ENCODE peak calls at places on chromosomes 2 and 18, in seven cellular contexts. One of them, this sample, is unnamed.

GRCh38 chr18:39945076-39945475 is 2010.0 kb upstream of the PIK3C3 start:
- DNase-seq in foreskin keratinocyte: peak; percentile 12
- DNase-seq in fibroblast of the aortic adventitia: no peak
- DNase-seq in nephron progenitor cell: no peak
- DNase-seq in breast epithelium: no peak
- DNase-seq in cardiac fibroblast: no peak
- DNase-seq in A549: no peak
- DNase-seq in this sample: no peak

GRCh38 chr18:23924813-23925212 is 89.7 kb upstream of the TTC39C start:
- DNase-seq in breast epithelium: no peak
- DNase-seq in foreskin keratinocyte: no peak
- DNase-seq in fibroblast of the aortic adventitia: peak; percentile 65
- DNase-seq in cardiac fibroblast: peak; percentile 44
- DNase-seq in A549: no peak
- DNase-seq in nephron progenitor cell: no peak
- DNase-seq in this sample: no peak

GRCh38 chr2:176159678-176160250 is 2.7 kb downstream of the HOXD3 start:
- DNase-seq in breast epithelium: no peak
- DNase-seq in nephron progenitor cell: no peak
- DNase-seq in A549: no peak
- DNase-seq in fibroblast of the aortic adventitia: no peak
- DNase-seq in cardiac fibroblast: no peak
- DNase-seq in foreskin keratinocyte: no peak
- DNase-seq in this sample: no peak

GRCh38 chr18:55322176-55322735 is 265.7 kb downstream of the TCF4 start:
- DNase-seq in cardiac fibroblast: peak; percentile 97
- DNase-seq in nephron progenitor cell: peak; percentile 72
- DNase-seq in A549: peak; percentile 42
- DNase-seq in breast epithelium: peak; percentile 48
- DNase-seq in foreskin keratinocyte: peak; percentile 69
- DNase-seq in fibroblast of the aortic adventitia: peak; percentile 96
- DNase-seq in this sample: peak; percentile 90

GRCh38 chr18:26546170-26546874 is 2.0 kb downstream of the KCTD1 start:
- DNase-seq in foreskin keratinocyte: no peak
- DNase-seq in A549: peak; percentile 21
- DNase-seq in cardiac fibroblast: no peak
- DNase-seq in breast epithelium: no peak
- DNase-seq in fibroblast of the aortic adventitia: peak; percentile 11
- DNase-seq in nephron progenitor cell: no peak
- DNase-seq in this sample: no peak

GRCh38 chr2:176079285-176079830 is 4.4 kb downstream of the EVX2 start:
- DNase-seq in nephron progenitor cell: peak; percentile 44
- DNase-seq in foreskin keratinocyte: no peak
- DNase-seq in breast epithelium: no peak
- DNase-seq in cardiac fibroblast: no peak
- DNase-seq in A549: no peak
- DNase-seq in fibroblast of the aortic adventitia: no peak
- DNase-seq in this sample: no peak

GRCh38 chr2:142100139-142100873 is 30.5 kb downstream of the LRP1B start:
- DNase-seq in breast epithelium: no peak
- DNase-seq in foreskin keratinocyte: no peak
- DNase-seq in cardiac fibroblast: no peak
- DNase-seq in nephron progenitor cell: no peak
- DNase-seq in fibroblast of the aortic adventitia: no peak
- DNase-seq in A549: no peak
- DNase-seq in this sample: no peak

GRCh38 chr2:191847764-191848163 is 876 bp upstream of the CAVIN2 start:
- DNase-seq in foreskin keratinocyte: no peak
- DNase-seq in A549: no peak
- DNase-seq in nephron progenitor cell: no peak
- DNase-seq in fibroblast of the aortic adventitia: no peak
- DNase-seq in cardiac fibroblast: no peak
- DNase-seq in breast epithelium: no peak
- DNase-seq in this sample: no peak

GRCh38 chr2:105398522-105399206 is at the start of gene FHL2:
- DNase-seq in A549: peak; percentile 81
- DNase-seq in breast epithelium: peak; percentile 69
- DNase-seq in nephron progenitor cell: peak; percentile 82
- DNase-seq in fibroblast of the aortic adventitia: peak; percentile 82
- DNase-seq in foreskin keratinocyte: no peak
- DNase-seq in cardiac fibroblast: peak; percentile 88
- DNase-seq in this sample: peak; percentile 91

GRCh38 chr2:197846789-197847188 is 42.4 kb downstream of the PLCL1 start:
- DNase-seq in A549: no peak
- DNase-seq in fibroblast of the aortic adventitia: peak; percentile 49
- DNase-seq in foreskin keratinocyte: no peak
- DNase-seq in nephron progenitor cell: no peak
- DNase-seq in cardiac fibroblast: peak; percentile 24
- DNase-seq in breast epithelium: no peak
- DNase-seq in this sample: no peak

GRCh38 chr18:6478111-6478510 is 63.4 kb upstream of the L3MBTL4 start:
- DNase-seq in nephron progenitor cell: no peak
- DNase-seq in A549: no peak
- DNase-seq in foreskin keratinocyte: no peak
- DNase-seq in fibroblast of the aortic adventitia: no peak
- DNase-seq in breast epithelium: no peak
- DNase-seq in cardiac fibroblast: no peak
- DNase-seq in this sample: no peak

GRCh38 chr2:239192456-239192855 is 208.4 kb downstream of the HDAC4 start:
- DNase-seq in nephron progenitor cell: no peak
- DNase-seq in foreskin keratinocyte: no peak
- DNase-seq in breast epithelium: no peak
- DNase-seq in cardiac fibroblast: no peak
- DNase-seq in A549: no peak
- DNase-seq in fibroblast of the aortic adventitia: no peak
- DNase-seq in this sample: peak; percentile 65

GRCh38 chr2:86240251-86240650 is 41.0 kb downstream of the MRPL35 start:
- DNase-seq in cardiac fibroblast: no peak
- DNase-seq in A549: no peak
- DNase-seq in nephron progenitor cell: no peak
- DNase-seq in fibroblast of the aortic adventitia: no peak
- DNase-seq in breast epithelium: no peak
- DNase-seq in foreskin keratinocyte: no peak
- DNase-seq in this sample: no peak

GRCh38 chr18:45330170-45330594 is 285.1 kb upstream of the SLC14A2 start:
- DNase-seq in foreskin keratinocyte: no peak
- DNase-seq in breast epithelium: no peak
- DNase-seq in A549: no peak
- DNase-seq in fibroblast of the aortic adventitia: peak; percentile 41
- DNase-seq in cardiac fibroblast: peak; percentile 25
- DNase-seq in nephron progenitor cell: no peak
- DNase-seq in this sample: no peak

GRCh38 chr2:238305092-238305862 is 15.0 kb upstream of the TRAF3IP1 start:
- DNase-seq in cardiac fibroblast: no peak
- DNase-seq in A549: peak; percentile 61
- DNase-seq in foreskin keratinocyte: no peak
- DNase-seq in nephron progenitor cell: no peak
- DNase-seq in breast epithelium: no peak
- DNase-seq in fibroblast of the aortic adventitia: no peak
- DNase-seq in this sample: no peak

DNA sequence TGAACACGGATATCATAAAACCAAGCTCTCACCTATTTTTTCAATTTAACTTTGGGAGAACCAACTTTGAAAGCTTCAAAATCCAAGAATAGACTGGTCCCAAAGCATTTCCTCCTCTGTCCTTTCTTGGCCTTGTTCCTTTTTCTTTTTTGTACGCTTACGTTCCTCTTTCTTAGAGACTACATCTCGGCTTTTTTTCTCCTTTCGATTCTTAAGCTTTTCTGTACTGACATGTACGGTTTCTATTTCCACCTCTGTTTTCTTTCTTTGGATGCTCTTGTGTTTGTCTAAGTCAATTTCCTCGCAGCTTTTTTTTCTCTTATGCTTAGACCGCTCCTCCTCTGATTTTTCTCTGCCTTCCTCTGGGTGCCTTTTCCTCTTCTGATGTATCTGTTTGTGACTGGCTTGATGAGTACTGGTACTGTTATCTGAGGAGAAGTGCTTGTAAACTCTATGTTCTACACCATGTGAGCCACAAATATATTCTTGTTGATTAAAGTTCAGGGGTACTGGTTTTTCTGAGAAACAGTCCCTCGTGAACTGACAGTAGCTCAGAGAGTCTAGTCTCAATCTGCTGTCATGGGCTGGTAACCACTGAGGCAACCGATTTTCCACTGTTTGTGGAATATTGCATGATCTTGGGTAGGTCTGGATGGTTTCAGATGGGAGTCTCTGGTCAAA is 11.5 kb upstream of the RNU2-63P start:
- DNase-seq in breast epithelium: no peak
- DNase-seq in A549: no peak
- DNase-seq in foreskin keratinocyte: no peak
- DNase-seq in fibroblast of the aortic adventitia: no peak
- DNase-seq in nephron progenitor cell: no peak
- DNase-seq in cardiac fibroblast: no peak
- DNase-seq in this sample: no peak
- TF ChIP-seq CTCF in breast epithelium: no peak
- TF ChIP-seq CTCF in A549: no peak
- TF ChIP-seq CTCF in foreskin keratinocyte: no peak
- TF ChIP-seq CTCF in fibroblast of the aortic adventitia: no peak
- TF ChIP-seq CTCF in nephron progenitor cell: no peak
- TF ChIP-seq CTCF in cardiac fibroblast: no peak
- TF ChIP-seq CTCF in this sample: no peak

GRCh38 chr2:53782681-53783080 is 4.1 kb downstream of the ASB3 start:
- DNase-seq in cardiac fibroblast: no peak
- DNase-seq in fibroblast of the aortic adventitia: no peak
- DNase-seq in nephron progenitor cell: no peak
- DNase-seq in foreskin keratinocyte: no peak
- DNase-seq in A549: no peak
- DNase-seq in breast epithelium: no peak
- DNase-seq in this sample: no peak

GRCh38 chr2:53778536-53779162 is 8.1 kb downstream of the ASB3 start:
- DNase-seq in fibroblast of the aortic adventitia: no peak
- DNase-seq in foreskin keratinocyte: no peak
- DNase-seq in nephron progenitor cell: no peak
- DNase-seq in breast epithelium: no peak
- DNase-seq in cardiac fibroblast: no peak
- DNase-seq in A549: no peak
- DNase-seq in this sample: no peak

DNA sequence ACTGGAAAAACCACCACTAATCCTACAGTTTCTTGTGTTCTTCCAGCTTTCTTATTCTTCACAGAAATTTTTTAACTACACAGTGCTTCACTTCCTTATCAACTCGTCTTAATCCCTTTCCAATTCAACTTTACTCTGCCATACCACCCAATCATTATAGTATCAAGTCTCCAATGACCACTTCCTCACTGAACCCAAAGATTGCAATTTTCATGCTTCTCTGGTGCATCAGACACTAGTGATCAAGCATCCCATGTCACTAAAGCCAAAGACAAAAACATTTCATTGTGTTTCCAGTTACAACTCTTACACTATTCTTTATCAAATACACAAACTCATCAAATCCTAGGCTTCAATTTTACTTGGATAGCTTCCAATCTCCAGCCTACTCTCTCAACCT is 9.5 kb downstream of the CHAC2 start:
- DNase-seq in breast epithelium: no peak
- DNase-seq in A549: no peak
- DNase-seq in nephron progenitor cell: no peak
- DNase-seq in fibroblast of the aortic adventitia: no peak
- DNase-seq in foreskin keratinocyte: no peak
- DNase-seq in cardiac fibroblast: no peak
- DNase-seq in this sample: no peak
- TF ChIP-seq CTCF in breast epithelium: no peak
- TF ChIP-seq CTCF in A549: no peak
- TF ChIP-seq CTCF in nephron progenitor cell: no peak
- TF ChIP-seq CTCF in fibroblast of the aortic adventitia: no peak
- TF ChIP-seq CTCF in foreskin keratinocyte: no peak
- TF ChIP-seq CTCF in cardiac fibroblast: no peak
- TF ChIP-seq CTCF in this sample: no peak

GRCh38 chr2:138922973-138923563 is 142.9 kb upstream of the NXPH2 start:
- DNase-seq in nephron progenitor cell: no peak
- DNase-seq in fibroblast of the aortic adventitia: peak; percentile 57
- DNase-seq in cardiac fibroblast: peak; percentile 47
- DNase-seq in foreskin keratinocyte: no peak
- DNase-seq in A549: peak; percentile 25
- DNase-seq in breast epithelium: no peak
- DNase-seq in this sample: no peak
- TF ChIP-seq CTCF in nephron progenitor cell: peak; percentile 59
- TF ChIP-seq CTCF in fibroblast of the aortic adventitia: peak; percentile 49
- TF ChIP-seq CTCF in cardiac fibroblast: peak; percentile 20
- TF ChIP-seq CTCF in foreskin keratinocyte: peak; percentile 80
- TF ChIP-seq CTCF in A549: peak; percentile 39
- TF ChIP-seq CTCF in breast epithelium: no peak
- TF ChIP-seq CTCF in this sample: peak; percentile 71

GRCh38 chr18:62179213-62179612 is 7.6 kb downstream of the PIGN start:
- DNase-seq in foreskin keratinocyte: no peak
- DNase-seq in nephron progenitor cell: no peak
- DNase-seq in fibroblast of the aortic adventitia: no peak
- DNase-seq in breast epithelium: no peak
- DNase-seq in A549: no peak
- DNase-seq in cardiac fibroblast: no peak
- DNase-seq in this sample: no peak

GRCh38 chr18:62183578-62184195 is 3.2 kb downstream of the PIGN start:
- DNase-seq in breast epithelium: no peak
- DNase-seq in cardiac fibroblast: peak; percentile 78
- DNase-seq in foreskin keratinocyte: no peak
- DNase-seq in fibroblast of the aortic adventitia: peak; percentile 80
- DNase-seq in A549: peak; percentile 52
- DNase-seq in nephron progenitor cell: peak; percentile 30
- DNase-seq in this sample: no peak

GRCh38 chr18:62177271-62177670 is 9.6 kb downstream of the PIGN start:
- DNase-seq in nephron progenitor cell: no peak
- DNase-seq in breast epithelium: no peak
- DNase-seq in A549: no peak
- DNase-seq in foreskin keratinocyte: no peak
- DNase-seq in cardiac fibroblast: no peak
- DNase-seq in fibroblast of the aortic adventitia: no peak
- DNase-seq in this sample: no peak

GRCh38 chr18:62186656-62187542 is at the start of the genes PIGN and RELCH:
- DNase-seq in nephron progenitor cell: peak; percentile 90
- DNase-seq in cardiac fibroblast: peak; percentile 99
- DNase-seq in foreskin keratinocyte: peak; percentile 95
- DNase-seq in breast epithelium: peak; percentile 97
- DNase-seq in fibroblast of the aortic adventitia: peak; percentile 99
- DNase-seq in A549: peak; percentile 96
- DNase-seq in this sample: peak; percentile 98

DNA sequence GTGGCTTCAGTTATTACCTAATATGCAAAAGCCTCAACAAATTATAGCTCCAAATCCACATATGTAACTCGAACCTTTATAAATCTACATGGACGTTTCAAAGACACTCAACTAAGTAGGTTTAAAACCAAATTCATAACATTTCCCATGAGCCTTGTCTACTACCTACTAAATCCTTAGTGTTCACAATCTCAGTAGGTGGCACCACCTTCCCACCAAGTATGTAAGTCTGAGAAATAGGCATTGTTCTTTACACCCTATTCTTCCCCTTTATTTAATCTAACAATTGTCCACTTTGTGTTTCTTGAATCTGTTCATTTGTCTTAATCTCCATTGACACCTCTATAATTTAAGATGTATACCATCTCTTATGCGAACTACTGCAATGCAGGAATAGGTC is 4.6 kb downstream of the PIGN start:
- DNase-seq in nephron progenitor cell: no peak
- DNase-seq in foreskin keratinocyte: no peak
- DNase-seq in breast epithelium: no peak
- DNase-seq in cardiac fibroblast: no peak
- DNase-seq in A549: no peak
- DNase-seq in fibroblast of the aortic adventitia: no peak
- DNase-seq in this sample: no peak
- TF ChIP-seq CTCF in nephron progenitor cell: no peak
- TF ChIP-seq CTCF in foreskin keratinocyte: peak; percentile 37
- TF ChIP-seq CTCF in breast epithelium: no peak
- TF ChIP-seq CTCF in cardiac fibroblast: no peak
- TF ChIP-seq CTCF in A549: no peak
- TF ChIP-seq CTCF in fibroblast of the aortic adventitia: no peak
- TF ChIP-seq CTCF in this sample: no peak

This sample was measured in osteocyte.